ENCODE peak calls at places on chromosomes 4 and X, in seven cellular contexts. F is sigmoid colon, H is K562, S is SK-N-SH, W is upper lobe of left lung, J is GM12892, C is H1. Q is an unnamed sample.

GRCh38 chr4:17128268-17128667 is 229.8 kb upstream of the LDB2 start:
- DNase-seq in F (no peak), H (no peak), S (no peak), W (no peak), J (no peak), C (no peak), Q (no peak)

GRCh38 chrX:74585766-74586165 is 28.7 kb downstream of the RLIM start:
- DNase-seq in F (no peak), H (no peak), S (no peak), W (no peak), J (no peak), C (no peak), Q (no peak)

GRCh38 chr4:26719954-26720552 is 136.2 kb downstream of the TBC1D19 start:
- DNase-seq in F (no peak), H (peak), S (peak), W (no peak), J (no peak), C (no peak), Q (no peak)

GRCh38 chr4:103046416-103047290 is 27.1 kb upstream of the SLC9B1 start:
- DNase-seq in F (no peak), H (peak), S (peak), W (no peak), J (no peak), C (no peak), Q (peak)

GRCh38 chr4:147645099-147645498 is 27.9 kb downstream of the TMEM184C start:
- DNase-seq in F (no peak), H (no peak), S (no peak), W (no peak), J (no peak), C (no peak), Q (no peak)

GRCh38 chrX:76987381-76987780 is 459.8 kb upstream of the FGF16 start:
- DNase-seq in F (no peak), H (no peak), S (no peak), W (no peak), J (no peak), C (no peak), Q (no peak)

GRCh38 chr4:80257851-80258250 is 8.6 kb upstream of the FGF5 start:
- DNase-seq in F (no peak), H (no peak), S (no peak), W (no peak), J (no peak), C (no peak), Q (no peak)

GRCh38 chr4:56040842-56041241 is 92.1 kb downstream of the CEP135 start:
- DNase-seq in F (no peak), H (no peak), S (no peak), W (no peak), J (no peak), C (no peak), Q (no peak)

GRCh38 chr4:153521995-153522799 is 56.0 kb downstream of the TMEM131L start:
- DNase-seq in F (no peak), H (no peak), S (no peak), W (no peak), J (no peak), C (no peak), Q (no peak)

GRCh38 chrX:64204701-64205440 is 637 bp downstream of the AMER1 start:
- DNase-seq in F (peak), H (peak), S (peak), W (peak), J (peak), C (peak), Q (no peak)

GRCh38 chr4:98657531-98658286 is 702 bp downstream of the TSPAN5 start:
- DNase-seq in F (no peak), H (no peak), S (peak), W (peak), J (no peak), C (peak), Q (no peak)

GRCh38 chr4:62118558-62118957 is 918.4 kb downstream of the ADGRL3 start:
- DNase-seq in F (no peak), H (no peak), S (no peak), W (no peak), J (no peak), C (no peak), Q (peak)

GRCh38 chr4:94507281-94507680 is 55.5 kb downstream of the PDLIM5 start:
- DNase-seq in F (no peak), H (no peak), S (no peak), W (no peak), J (no peak), C (no peak), Q (no peak)

GRCh38 chr4:174210952-174211490 is 72.4 kb downstream of the FBXO8 start:
- DNase-seq in F (no peak), H (no peak), S (no peak), W (no peak), J (no peak), C (no peak), Q (no peak)

GRCh38 chrX:44317196-44317595 is 26.3 kb downstream of the EFHC2 start:
- DNase-seq in F (no peak), H (no peak), S (no peak), W (no peak), J (no peak), C (no peak), Q (no peak)

GRCh38 chrX:3216581-3216980 is 129.9 kb downstream of the MXRA5 start:
- DNase-seq in F (no peak), H (no peak), S (no peak), W (no peak), J (no peak), C (no peak), Q (no peak)

GRCh38 chr4:124279741-124280140 is 432.8 kb downstream of the ANKRD50 start:
- DNase-seq in F (no peak), H (no peak), S (peak), W (no peak), J (no peak), C (no peak), Q (no peak)

GRCh38 chr4:133588306-133588705 is 439.2 kb downstream of the PCDH10 start:
- DNase-seq in F (no peak), H (no peak), S (no peak), W (no peak), J (no peak), C (no peak), Q (no peak)

GRCh38 chr4:75016472-75016871 is 83.6 kb downstream of the PARM1 start:
- DNase-seq in F (no peak), H (no peak), S (no peak), W (no peak), J (no peak), C (no peak), Q (no peak)

GRCh38 chr4:159487284-159487747 is 384.4 kb downstream of the RAPGEF2 start:
- DNase-seq in F (no peak), H (peak), S (peak), W (no peak), J (peak), C (peak), Q (peak)

GRCh38 chr4:54185380-54185779 is 43.7 kb upstream of the PDGFRA start:
- DNase-seq in F (no peak), H (peak), S (no peak), W (no peak), J (no peak), C (no peak), Q (no peak)

GRCh38 chr4:39686997-39687396 is 10.9 kb upstream of the UBE2K start:
- DNase-seq in F (no peak), H (no peak), S (no peak), W (no peak), J (no peak), C (no peak), Q (no peak)

GRCh38 chr4:128863314-128864075 is 54.0 kb downstream of the JADE1 start:
- DNase-seq in F (peak), H (peak), S (peak), W (no peak), J (no peak), C (peak), Q (peak)

GRCh38 chr4:5799406-5799805 is 88.4 kb downstream of the EVC start:
- DNase-seq in F (peak), H (no peak), S (no peak), W (peak), J (no peak), C (no peak), Q (no peak)

GRCh38 chr4:66045913-66046312 is 375.6 kb upstream of the EPHA5 start:
- DNase-seq in F (no peak), H (no peak), S (no peak), W (no peak), J (no peak), C (no peak), Q (no peak)

GRCh38 chr4:102606846-102607440 is 105.8 kb downstream of the NFKB1 start:
- DNase-seq in F (no peak), H (no peak), S (no peak), W (peak), J (no peak), C (no peak), Q (no peak)

GRCh38 chrX:8673211-8673610 is 58.7 kb downstream of the ANOS1 start:
- DNase-seq in F (no peak), H (no peak), S (no peak), W (no peak), J (no peak), C (no peak), Q (no peak)

GRCh38 chrX:40366661-40367060 is 214.1 kb upstream of the ATP6AP2 start:
- DNase-seq in F (no peak), H (no peak), S (no peak), W (no peak), J (no peak), C (no peak), Q (no peak)

DNA sequence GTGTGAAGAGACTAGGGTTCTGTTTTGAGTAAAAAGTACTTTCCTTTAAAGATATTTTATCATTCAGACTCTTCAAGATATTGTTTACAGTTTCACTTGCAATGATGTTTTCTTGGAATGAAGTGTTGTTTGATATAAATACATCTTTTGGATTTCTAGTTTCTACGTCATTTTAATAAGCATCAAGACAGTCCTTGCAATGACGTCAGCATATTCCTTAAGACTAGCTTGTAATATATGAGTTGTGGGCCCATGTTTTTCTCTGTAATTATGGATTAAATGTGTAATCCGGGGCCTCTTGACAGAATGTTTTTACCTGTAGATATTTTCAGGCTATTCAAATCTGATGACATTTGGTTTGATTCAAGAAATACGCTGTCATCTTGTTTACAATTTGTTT is 66.1 kb downstream of the RBMX2 start:
- DNase-seq in F (no peak), H (no peak), S (no peak), W (no peak), J (no peak), C (no peak), Q (no peak)
- TF ChIP-seq POLR2AphosphoS5 in F (no peak), H (no peak), S (no peak), W (no peak), J (no peak), C (no peak), Q (no peak)

GRCh38 chr4:168531305-168531704 is 34.5 kb downstream of the PALLD start:
- DNase-seq in F (no peak), H (no peak), S (no peak), W (no peak), J (no peak), C (no peak), Q (no peak)
- TF ChIP-seq POLR2AphosphoS5 in F (no peak), H (no peak), S (no peak), W (no peak), J (no peak), C (no peak), Q (no peak)

GRCh38 chr4:119490335-119490734 is 138.3 kb downstream of the PDE5A start:
- DNase-seq in F (no peak), H (no peak), S (no peak), W (no peak), J (no peak), C (no peak), Q (no peak)
- TF ChIP-seq POLR2AphosphoS5 in F (no peak), H (no peak), S (no peak), W (no peak), J (no peak), C (no peak), Q (no peak)

DNA sequence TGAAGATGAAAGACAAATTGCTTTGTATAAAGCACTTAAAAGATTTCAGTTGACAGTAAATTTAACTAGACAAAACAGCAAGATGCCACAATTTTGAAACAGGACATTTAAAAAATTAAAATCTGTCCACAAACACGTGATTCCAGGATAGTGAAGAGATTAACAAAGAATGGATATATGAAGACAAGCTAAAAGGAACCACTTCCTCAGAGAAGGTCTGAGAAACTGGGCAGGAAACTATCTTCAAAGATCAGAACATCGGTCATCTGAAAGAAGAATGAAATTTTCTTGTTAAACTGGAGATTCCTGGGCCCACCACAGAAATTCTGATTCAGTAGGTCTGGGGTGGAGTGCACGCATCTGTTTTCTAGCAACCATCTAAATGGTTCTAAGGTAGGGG is 1.4 kb downstream of the RWDD4 start:
- DNase-seq in F (no peak), H (no peak), S (no peak), W (no peak), J (no peak), C (no peak), Q (no peak)
- TF ChIP-seq POLR2AphosphoS5 in F (no peak), H (no peak), S (no peak), W (no peak), J (no peak), C (no peak), Q (no peak)

GRCh38 chr4:10096201-10096975 is 20.2 kb downstream of the WDR1 start:
- DNase-seq in F (peak), H (peak), S (no peak), W (no peak), J (peak), C (no peak), Q (no peak)
- TF ChIP-seq POLR2AphosphoS5 in F (peak), H (no peak), S (no peak), W (no peak), J (peak), C (no peak), Q (no peak)

DNA sequence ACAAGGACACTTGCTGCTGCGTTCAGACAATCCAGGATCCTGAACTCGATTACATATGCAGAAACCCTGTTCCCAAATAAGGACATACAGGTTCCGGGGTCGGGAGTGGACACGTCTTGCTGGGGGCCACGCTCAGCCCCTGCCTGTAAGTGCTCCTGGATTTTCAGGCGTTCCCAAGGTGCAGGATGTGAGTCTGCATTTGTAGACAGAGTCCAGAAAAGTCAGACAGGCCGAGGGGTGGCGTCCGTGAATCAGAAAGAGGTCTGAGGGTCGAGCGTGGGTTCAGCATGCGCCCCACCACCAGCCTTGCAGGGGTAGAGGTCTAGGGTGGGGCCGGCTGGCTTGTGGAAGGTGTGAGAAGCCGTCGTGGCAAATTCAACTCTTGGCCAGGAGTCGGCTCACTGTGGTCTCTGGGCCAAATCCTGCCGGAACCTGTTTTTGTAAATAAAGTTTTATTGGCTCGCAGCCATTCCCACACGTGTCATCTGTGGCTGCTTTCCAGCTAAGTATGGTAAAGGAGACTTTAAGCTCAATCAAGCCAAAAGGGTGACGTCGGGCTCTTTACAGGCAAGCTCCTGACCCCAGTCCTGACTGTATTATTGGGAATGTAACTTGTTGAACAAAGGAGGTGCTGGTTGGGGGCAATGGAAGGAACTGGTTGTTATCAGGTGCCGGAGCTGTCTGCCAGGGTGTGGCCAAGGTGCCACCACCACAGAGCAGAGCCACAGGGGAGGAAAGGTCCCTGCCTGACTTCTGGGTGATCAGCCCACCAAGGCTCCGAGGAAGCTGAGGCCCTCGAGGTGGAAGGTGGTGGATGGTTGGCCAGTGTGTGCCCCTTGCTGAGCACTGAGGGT is 7.4 kb downstream of the DOK7 start:
- DNase-seq in F (no peak), H (no peak), S (no peak), W (no peak), J (no peak), C (no peak), Q (no peak)
- TF ChIP-seq POLR2AphosphoS5 in F (no peak), H (no peak), S (no peak), W (no peak), J (no peak), C (no peak), Q (no peak)

GRCh38 chr4:160592258-160592657 is 1489.4 kb downstream of the RAPGEF2 start:
- DNase-seq in F (no peak), H (no peak), S (no peak), W (no peak), J (no peak), C (no peak), Q (no peak)

GRCh38 chr4:160595646-160596045 is 1492.8 kb downstream of the RAPGEF2 start:
- DNase-seq in F (no peak), H (no peak), S (no peak), W (no peak), J (no peak), C (no peak), Q (no peak)
- TF ChIP-seq POLR2AphosphoS5 in F (no peak), H (no peak), S (no peak), W (no peak), J (no peak), C (no peak), Q (no peak)

DNA sequence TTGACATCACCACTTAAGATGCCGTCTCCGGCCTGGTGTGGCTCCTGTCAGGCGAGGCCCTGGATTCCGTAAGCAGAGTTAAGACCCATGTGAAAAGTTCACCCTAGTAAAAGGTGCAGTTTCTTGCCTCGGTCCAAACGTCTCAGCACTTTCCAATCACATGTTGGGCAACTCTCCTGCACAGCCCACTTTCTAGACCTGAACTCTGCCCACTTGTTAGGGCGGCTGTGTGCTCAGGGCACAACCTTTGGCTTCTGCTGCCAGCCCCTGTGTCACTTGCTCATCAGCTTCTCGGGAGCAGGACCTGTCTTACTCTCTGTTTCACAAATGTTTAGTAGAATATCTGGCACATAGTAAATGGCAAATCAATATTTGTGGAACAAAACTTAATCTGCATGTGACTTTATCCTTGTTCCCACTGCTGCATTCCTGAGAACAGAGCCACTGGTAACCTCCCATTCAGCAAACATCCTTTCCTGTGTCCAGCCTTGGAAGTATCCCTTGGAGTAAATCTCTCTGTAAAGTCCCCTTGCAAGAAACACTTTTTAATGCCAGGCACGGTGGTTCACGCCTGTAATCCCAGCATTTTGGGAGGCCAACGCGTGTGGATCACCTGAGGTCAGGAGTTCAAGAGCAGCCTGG is 38.7 kb upstream of the SH3RF1 start:
- DNase-seq in F (no peak), H (no peak), S (no peak), W (no peak), J (no peak), C (no peak), Q (no peak)
- TF ChIP-seq POLR2AphosphoS5 in F (no peak), H (no peak), S (no peak), W (no peak), J (no peak), C (no peak), Q (no peak)